ENCODE peak calls at places on chromosome 18, in seven cellular contexts. Y is spleen, T is omental fat pad, O is MCF 10A, F is osteocyte, J is sigmoid colon, W is ovary. R is an unnamed sample.

GRCh38 chr18:8799593-8799992 is 94.2 kb downstream of the MTCL1 start:
- DNase-seq in Y (no peak), O (no peak), W (no peak), J (no peak), T (no peak), F (no peak), R (no peak)

GRCh38 chr18:38611036-38611964 is 1045.7 kb upstream of the CELF4 start:
- DNase-seq in O (no peak), T (no peak), F (no peak), Y (no peak), J (no peak), W (no peak), R (no peak)

GRCh38 chr18:49813321-49814146 is at the start of gene ACAA2:
- DNase-seq in J (peak), T (peak), W (peak), Y (peak), O (peak), F (peak), R (peak)

GRCh38 chr18:3071676-3072075 is 58.7 kb upstream of the LPIN2 start:
- DNase-seq in T (no peak), Y (no peak), W (no peak), O (no peak), J (no peak), F (peak), R (no peak)

GRCh38 chr18:5510109-5510846 is 33.5 kb downstream of the EPB41L3 start:
- DNase-seq in J (no peak), T (no peak), W (no peak), O (no peak), F (no peak), Y (no peak), R (no peak)

GRCh38 chr18:7307018-7307417 is 76.1 kb downstream of the LRRC30 start:
- DNase-seq in F (peak), T (no peak), O (no peak), W (no peak), J (no peak), Y (no peak), R (no peak)

GRCh38 chr18:36697905-36698304 is 130.9 kb downstream of the TPGS2 start:
- DNase-seq in Y (no peak), J (no peak), F (no peak), O (peak), T (no peak), W (no peak), R (no peak)

GRCh38 chr18:41324934-41325333 is 630.1 kb upstream of the PIK3C3 start:
- DNase-seq in W (no peak), J (no peak), Y (no peak), F (no peak), O (peak), T (no peak), R (no peak)

GRCh38 chr18:8658858-8659485 is 46.4 kb upstream of the MTCL1 start:
- DNase-seq in W (no peak), J (no peak), Y (no peak), T (no peak), F (peak), O (no peak), R (no peak)

GRCh38 chr18:9852266-9853081 is 33.3 kb upstream of the TXNDC2 start:
- DNase-seq in T (no peak), W (no peak), Y (no peak), F (no peak), O (no peak), J (no peak), R (no peak)

GRCh38 chr18:63216911-63217311 is 102.7 kb downstream of the BCL2 start:
- DNase-seq in O (no peak), T (no peak), W (no peak), Y (no peak), J (no peak), F (no peak), R (no peak)

GRCh38 chr18:10032331-10032979 is 118.6 kb downstream of the VAPA start:
- DNase-seq in J (no peak), W (peak), F (no peak), O (no peak), T (no peak), Y (peak), R (no peak)

GRCh38 chr18:79544386-79544963 is 135.1 kb upstream of the CTDP1 start:
- DNase-seq in J (peak), T (no peak), F (peak), Y (peak), W (peak), O (no peak), R (no peak)

GRCh38 chr18:78975282-78975681 is 4.3 kb upstream of the SALL3 start:
- DNase-seq in O (no peak), Y (no peak), T (no peak), W (no peak), F (no peak), J (no peak), R (no peak)

GRCh38 chr18:60411715-60412114 is 39.1 kb upstream of the MC4R start:
- DNase-seq in W (no peak), O (peak), Y (no peak), J (no peak), T (no peak), F (no peak), R (no peak)
- TF ChIP-seq CTCF in W (no peak), O (no peak), Y (no peak), J (no peak), T (no peak), F (peak), R (no peak)

GRCh38 chr18:25102657-25103056 is 249.3 kb downstream of the ZNF521 start:
- DNase-seq in W (no peak), T (no peak), O (no peak), F (no peak), Y (no peak), J (no peak), R (no peak)

GRCh38 chr18:25109484-25109883 is 242.5 kb downstream of the ZNF521 start:
- DNase-seq in T (no peak), F (no peak), O (no peak), J (no peak), Y (no peak), W (no peak), R (no peak)

GRCh38 chr18:25099838-25100393 is 252.1 kb downstream of the ZNF521 start:
- DNase-seq in Y (no peak), O (no peak), T (no peak), F (no peak), J (no peak), W (peak), R (no peak)

GRCh38 chr18:25103468-25104155 is 248.4 kb downstream of the ZNF521 start:
- DNase-seq in T (no peak), O (no peak), J (no peak), F (no peak), W (no peak), Y (no peak), R (no peak)
- TF ChIP-seq CTCF in T (no peak), O (no peak), J (no peak), F (no peak), W (no peak), Y (no peak), R (no peak)

GRCh38 chr18:35500113-35500512 is 2.4 kb upstream of the INO80C start:
- DNase-seq in O (no peak), Y (no peak), W (no peak), F (no peak), J (no peak), T (no peak), R (no peak)
- TF ChIP-seq CTCF in O (no peak), Y (no peak), W (no peak), F (no peak), J (no peak), T (no peak), R (no peak)

DNA sequence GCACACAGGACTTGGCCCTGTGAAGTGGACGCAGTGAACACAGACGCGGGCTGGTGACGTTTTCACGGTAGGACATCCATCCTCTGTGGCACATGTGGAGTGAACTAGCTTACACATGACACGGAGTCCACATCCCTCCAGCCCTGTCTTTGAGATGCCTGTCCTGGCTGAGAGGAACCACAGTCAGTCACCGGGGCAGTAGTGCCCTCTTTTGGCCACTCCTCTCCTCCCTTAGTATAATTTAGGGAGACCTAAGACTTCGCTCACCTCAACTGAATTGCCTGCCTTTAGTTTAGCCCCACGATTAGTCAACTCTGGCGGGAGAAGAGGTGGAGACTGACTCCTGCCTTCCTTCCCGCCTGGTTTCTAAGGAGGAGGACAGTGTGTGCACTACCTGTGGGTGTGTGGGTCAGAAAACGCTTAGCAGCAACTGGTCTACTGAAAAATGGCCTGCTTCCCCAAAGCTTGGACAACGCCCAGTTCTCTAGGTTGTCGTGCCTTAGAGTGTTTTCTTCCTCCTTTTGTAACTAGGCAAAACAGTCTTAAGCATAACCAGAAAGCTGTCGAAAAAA is 70.6 kb downstream of the MBP start:
- DNase-seq in T (no peak), F (no peak), Y (peak), J (no peak), O (no peak), W (peak), R (no peak)
- TF ChIP-seq CTCF in T (no peak), F (peak), Y (no peak), J (no peak), O (no peak), W (no peak), R (no peak)

DNA sequence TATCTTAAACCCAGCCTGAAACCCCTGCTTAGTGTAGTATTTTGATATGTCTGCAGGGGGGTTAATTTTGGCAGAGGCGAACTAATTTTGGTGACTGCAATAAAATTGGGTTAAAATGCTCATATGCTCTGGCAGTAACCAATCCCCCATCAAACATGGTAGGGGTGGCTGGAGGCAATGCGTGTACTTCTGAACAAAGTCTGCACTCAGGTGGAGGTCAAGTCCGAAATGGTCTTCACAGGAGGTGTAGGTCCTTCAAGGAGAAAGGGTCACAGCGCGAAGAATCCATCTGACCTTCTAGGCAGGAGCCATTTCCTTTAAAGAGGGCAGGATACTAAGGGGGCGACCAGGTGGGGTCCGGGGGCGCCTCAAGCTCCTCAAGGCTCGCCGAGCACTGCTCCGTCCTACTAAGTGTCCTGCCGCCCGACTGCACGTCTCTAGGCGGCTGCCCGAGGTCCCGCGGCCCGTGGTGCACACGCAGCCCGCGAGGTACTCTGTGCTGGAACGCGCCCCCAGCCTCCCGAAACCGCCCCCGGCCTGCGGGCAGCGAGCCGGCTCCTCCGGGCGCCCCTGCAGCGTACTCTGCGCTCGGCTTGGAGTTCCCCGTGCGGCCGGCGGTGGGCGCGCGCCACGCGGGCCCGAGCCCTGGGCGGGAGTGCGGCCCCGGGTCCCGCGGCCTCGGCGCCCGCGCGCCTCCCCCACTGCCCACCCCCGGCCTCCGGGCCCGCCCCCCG is 1.7 kb upstream of the LDLRAD4 start:
- DNase-seq in O (no peak), T (no peak), J (peak), Y (no peak), W (no peak), F (no peak), R (no peak)
- TF ChIP-seq CTCF in O (no peak), T (no peak), J (no peak), Y (peak), W (peak), F (peak), R (peak)

DNA sequence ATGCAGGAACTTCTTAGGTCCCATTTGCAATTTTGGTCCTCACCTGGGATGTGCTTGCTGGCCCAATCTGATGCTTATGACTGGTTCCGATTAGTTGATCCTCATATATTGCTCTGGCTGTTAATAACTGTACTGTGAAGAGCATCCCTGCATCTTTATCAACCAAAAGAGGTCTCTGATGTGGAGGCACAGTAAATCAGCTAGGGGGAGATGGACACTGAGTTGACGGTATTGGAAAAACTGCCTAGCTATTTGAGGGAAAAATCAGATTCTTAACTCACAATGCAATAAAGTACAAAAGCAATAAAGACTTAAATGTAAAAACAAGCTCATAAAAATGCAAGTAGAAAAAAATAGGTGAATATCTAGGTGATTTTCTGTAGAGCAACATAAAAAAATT is 188.0 kb upstream of the TCF4 start:
- DNase-seq in W (no peak), Y (no peak), F (no peak), T (no peak), O (no peak), J (no peak), R (no peak)
- TF ChIP-seq CTCF in W (no peak), Y (no peak), F (peak), T (no peak), O (no peak), J (no peak), R (no peak)

GRCh38 chr18:47595816-47596501 is 334.5 kb downstream of the SMAD2 start:
- DNase-seq in F (no peak), T (no peak), Y (no peak), O (peak), J (no peak), W (no peak), R (no peak)
- TF ChIP-seq CTCF in F (peak), T (no peak), Y (peak), O (peak), J (no peak), W (no peak), R (peak)

DNA sequence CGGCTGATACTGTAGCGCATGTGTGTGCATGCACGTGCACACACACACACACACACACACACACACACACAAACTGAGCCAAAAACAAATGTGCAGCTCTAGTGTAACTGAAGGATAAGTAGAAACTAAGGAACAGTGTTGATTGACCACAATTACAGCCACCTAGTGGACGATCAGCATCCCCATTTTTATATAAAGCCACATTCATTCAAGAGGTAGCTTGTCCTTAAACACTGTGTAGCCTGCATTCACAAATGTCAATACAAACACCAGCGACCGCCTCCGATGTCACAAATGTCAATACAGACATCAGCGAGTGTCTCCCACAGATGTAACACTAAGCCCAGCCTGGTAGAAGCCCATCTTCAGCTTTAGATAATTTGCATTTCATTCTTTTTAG is 167.4 kb downstream of the PTGR3 start:
- DNase-seq in F (no peak), J (no peak), Y (no peak), W (no peak), O (peak), T (no peak), R (peak)
- TF ChIP-seq CTCF in F (peak), J (no peak), Y (peak), W (no peak), O (peak), T (no peak), R (peak)

GRCh38 chr18:33020877-33021276 is 248.1 kb upstream of the KLHL14 start:
- DNase-seq in W (no peak), J (no peak), F (no peak), T (no peak), Y (no peak), O (no peak), R (no peak)
- TF ChIP-seq CTCF in W (no peak), J (no peak), F (no peak), T (no peak), Y (no peak), O (no peak), R (no peak)

GRCh38 chr18:22570492-22570891 is 152.8 kb upstream of the CTAGE1 start:
- DNase-seq in W (no peak), T (no peak), F (no peak), Y (no peak), O (no peak), J (no peak), R (no peak)
- TF ChIP-seq CTCF in W (no peak), T (no peak), F (no peak), Y (no peak), O (no peak), J (no peak), R (no peak)

R was measured in D721Med.